ENCODE peak calls at places on chromosomes 7 and 10, in four cellular contexts. N, Z, Q and J are unnamed samples.

GRCh38 chr7:98881561-98882315 is 3.4 kb downstream of the TRRAP start:
- DNase-seq in N (no peak), Z (no peak), Q (no peak), J (no peak)

GRCh38 chr10:101570764-101571572 is 17.1 kb downstream of the POLL start:
- DNase-seq in N (no peak), Z (no peak), Q (no peak), J (no peak)

GRCh38 chr10:6786579-6787031 is 206.5 kb upstream of the PRKCQ start:
- DNase-seq in N (no peak), Z (no peak), Q (no peak), J (peak; percentile 69)

GRCh38 chr10:59877191-59877671 is 29.1 kb downstream of the CCDC6 start:
- DNase-seq in N (peak; percentile 26), Z (no peak), Q (no peak), J (no peak)

GRCh38 chr10:32105782-32106382 is 49.7 kb upstream of the KIF5B start:
- DNase-seq in N (no peak), Z (no peak), Q (no peak), J (no peak)

GRCh38 chr10:24917493-24917892 is 34.9 kb downstream of the PRTFDC1 start:
- DNase-seq in N (no peak), Z (no peak), Q (no peak), J (no peak)

GRCh38 chr7:128906766-128907559 is 3.5 kb downstream of the KCP start:
- DNase-seq in N (no peak), Z (no peak), Q (no peak), J (no peak)

GRCh38 chr10:107913317-107914294 is 749.1 kb upstream of the SORCS1 start:
- DNase-seq in N (no peak), Z (no peak), Q (no peak), J (peak; percentile 23)

GRCh38 chr7:130930260-130930659 is 196.3 kb upstream of the KLF14 start:
- DNase-seq in N (no peak), Z (no peak), Q (no peak), J (no peak)

GRCh38 chr10:46106410-46107255 is 60.6 kb upstream of the MSMB start:
- DNase-seq in N (no peak), Z (peak; percentile 61), Q (peak; percentile 45), J (peak; percentile 90)

GRCh38 chr7:19754521-19755116 is 18.8 kb downstream of the TMEM196 start:
- DNase-seq in N (no peak), Z (no peak), Q (no peak), J (peak; percentile 53)

GRCh38 chr10:97827778-97828291 is 21.8 kb upstream of the GOLGA7B start:
- DNase-seq in N (peak; percentile 68), Z (no peak), Q (no peak), J (no peak)

GRCh38 chr10:11403116-11403515 is 208.3 kb downstream of the USP6NL start:
- DNase-seq in N (no peak), Z (no peak), Q (no peak), J (no peak)

GRCh38 chr10:11793762-11794479 is 29.2 kb upstream of the PROSER2 start:
- DNase-seq in N (peak; percentile 73), Z (no peak), Q (no peak), J (peak; percentile 69)

GRCh38 chr7:1253591-1254207 is 21.0 kb downstream of the UNCX start:
- DNase-seq in N (no peak), Z (no peak), Q (no peak), J (peak; percentile 38)

GRCh38 chr7:46685051-46685450 is 764.0 kb upstream of the IGFBP3 start:
- DNase-seq in N (no peak), Z (no peak), Q (no peak), J (no peak)

GRCh38 chr7:4058158-4058557 is 623.9 kb upstream of the FOXK1 start:
- DNase-seq in N (no peak), Z (no peak), Q (no peak), J (no peak)

GRCh38 chr10:84825330-84825729 is 496.9 kb downstream of the CCSER2 start:
- DNase-seq in N (no peak), Z (no peak), Q (no peak), J (peak; percentile 13)

GRCh38 chr10:113788604-113789083 is 37.2 kb downstream of the PLEKHS1 start:
- DNase-seq in N (peak; percentile 66), Z (no peak), Q (no peak), J (no peak)

GRCh38 chr7:128309921-128310320 is 33.8 kb downstream of the RBM28 start:
- DNase-seq in N (no peak), Z (no peak), Q (no peak), J (no peak)

GRCh38 chr10:133379152-133379800 is at the start of gene PAOX:
- DNase-seq in N (peak; percentile 36), Z (peak; percentile 75), Q (peak; percentile 56), J (peak; percentile 86)

GRCh38 chr7:154204046-154204445 is 151.8 kb downstream of the DPP6 start:
- DNase-seq in N (no peak), Z (no peak), Q (no peak), J (no peak)

GRCh38 chr10:46524471-46525176 is 31.8 kb downstream of the GPRIN2 start:
- DNase-seq in N (peak; percentile 97), Z (peak; percentile 45), Q (no peak), J (no peak)